ENCODE peak calls at places on chromosomes 11 and 22, in five cellular contexts. S, Q, Z, B and I are unnamed samples.

GRCh38 chr22:35997438-35997837 is 31.2 kb downstream of the RBFOX2 start:
- DNase-seq in S (no peak), Q (no peak), Z (no peak), B (no peak), I (no peak)

GRCh38 chr11:3942160-3942955 is 86.9 kb downstream of the STIM1 start:
- DNase-seq in S (no peak), Q (no peak), Z (no peak), B (no peak), I (no peak)

GRCh38 chr22:43060213-43060612 is 29.0 kb downstream of the TTLL1 start:
- DNase-seq in S (peak), Q (peak), Z (no peak), B (peak), I (no peak)

GRCh38 chr11:66789097-66789890 is 53.9 kb upstream of the RCE1 start:
- DNase-seq in S (peak), Q (no peak), Z (no peak), B (no peak), I (no peak)

GRCh38 chr11:16098827-16099226 is 257.5 kb downstream of the SOX6 start:
- DNase-seq in S (no peak), Q (no peak), Z (no peak), B (no peak), I (no peak)

GRCh38 chr11:110870816-110871522 is 158.7 kb upstream of the ARHGAP20 start:
- DNase-seq in S (no peak), Q (no peak), Z (no peak), B (no peak), I (no peak)

GRCh38 chr11:14386895-14387480 is 28.0 kb upstream of the RRAS2 start:
- DNase-seq in S (no peak), Q (no peak), Z (peak), B (no peak), I (peak)

GRCh38 chr11:107818491-107818890 is 40.1 kb downstream of the SLC35F2 start:
- DNase-seq in S (no peak), Q (no peak), Z (no peak), B (no peak), I (no peak)

GRCh38 chr11:25859776-25860175 is 472.2 kb upstream of the ANO3 start:
- DNase-seq in S (no peak), Q (no peak), Z (no peak), B (no peak), I (no peak)

GRCh38 chr11:119782673-119783072 is 53.7 kb upstream of the NECTIN1 start:
- DNase-seq in S (no peak), Q (peak), Z (no peak), B (peak), I (no peak)

GRCh38 chr11:117506856-117507425 is 179.3 kb downstream of the CEP164 start:
- DNase-seq in S (no peak), Q (no peak), Z (no peak), B (no peak), I (no peak)

GRCh38 chr22:38761202-38762162 is 5.7 kb upstream of the SUN2 start:
- DNase-seq in S (peak), Q (no peak), Z (no peak), B (no peak), I (no peak)

GRCh38 chr11:103327721-103328120 is 218.5 kb downstream of the DYNC2H1 start:
- DNase-seq in S (no peak), Q (no peak), Z (no peak), B (no peak), I (no peak)

GRCh38 chr11:47980093-47980906 is at the start of gene PTPRJ:
- DNase-seq in S (peak), Q (peak), Z (peak), B (peak), I (peak)

GRCh38 chr11:1198766-1199688 is 23.8 kb upstream of the MUC5B start:
- DNase-seq in S (no peak), Q (peak), Z (no peak), B (peak), I (no peak)

GRCh38 chr11:43830928-43831440 is 49.6 kb upstream of the ALKBH3 start:
- DNase-seq in S (peak), Q (no peak), Z (no peak), B (peak), I (no peak)

GRCh38 chr11:126929186-126930085 is 71.1 kb downstream of the KIRREL3 start:
- DNase-seq in S (no peak), Q (no peak), Z (no peak), B (no peak), I (no peak)

GRCh38 chr22:29142116-29142515 is 63.6 kb upstream of the EMID1 start:
- DNase-seq in S (no peak), Q (no peak), Z (no peak), B (no peak), I (no peak)

GRCh38 chr11:2943711-2944118 is 14.5 kb upstream of the PHLDA2 start:
- DNase-seq in S (no peak), Q (peak), Z (no peak), B (peak), I (no peak)

GRCh38 chr11:2772544-2773031 is 72.8 kb upstream of the KCNQ1OT1 start:
- DNase-seq in S (peak), Q (peak), Z (no peak), B (no peak), I (no peak)

GRCh38 chr11:80637011-80637410 is 1196.2 kb upstream of the TENM4 start:
- DNase-seq in S (no peak), Q (no peak), Z (no peak), B (no peak), I (no peak)

DNA sequence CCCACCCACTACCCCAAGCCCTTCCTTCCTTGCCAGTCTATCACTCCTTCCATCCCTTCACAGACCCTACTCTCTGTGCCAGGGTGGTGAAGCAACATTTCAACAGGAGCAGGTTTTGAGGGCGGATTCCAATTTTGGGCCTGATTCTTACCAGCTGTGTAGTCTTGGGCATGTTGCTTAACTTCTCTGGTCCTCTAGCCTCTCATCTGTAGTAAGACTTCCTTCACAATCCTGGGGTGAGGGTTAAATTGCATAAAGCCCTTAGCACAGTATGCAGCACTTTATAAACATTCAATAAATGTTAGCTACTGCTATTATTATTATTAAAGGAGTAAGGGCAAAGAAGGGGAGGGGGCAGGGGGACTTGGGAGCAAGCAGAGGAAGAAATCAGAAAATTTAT is 5.0 kb upstream of the RNF185 start:
- DNase-seq in S (no peak), Q (no peak), Z (no peak), B (no peak), I (no peak)
- H3K27ac ChIP-seq in S (no peak), Q (peak), Z (no peak), B (peak), I (no peak)

GRCh38 chr11:73152861-73153483 is 10.9 kb upstream of the FCHSD2 start:
- DNase-seq in S (peak), Q (no peak), Z (no peak), B (no peak), I (no peak)

GRCh38 chr11:73149105-73149504 is 7.0 kb upstream of the FCHSD2 start:
- DNase-seq in S (no peak), Q (no peak), Z (no peak), B (no peak), I (no peak)

GRCh38 chr11:73154178-73154577 is 12.1 kb upstream of the FCHSD2 start:
- DNase-seq in S (no peak), Q (no peak), Z (no peak), B (peak), I (no peak)

GRCh38 chr11:73151371-73151870 is 9.3 kb upstream of the FCHSD2 start:
- DNase-seq in S (no peak), Q (no peak), Z (no peak), B (no peak), I (no peak)

DNA sequence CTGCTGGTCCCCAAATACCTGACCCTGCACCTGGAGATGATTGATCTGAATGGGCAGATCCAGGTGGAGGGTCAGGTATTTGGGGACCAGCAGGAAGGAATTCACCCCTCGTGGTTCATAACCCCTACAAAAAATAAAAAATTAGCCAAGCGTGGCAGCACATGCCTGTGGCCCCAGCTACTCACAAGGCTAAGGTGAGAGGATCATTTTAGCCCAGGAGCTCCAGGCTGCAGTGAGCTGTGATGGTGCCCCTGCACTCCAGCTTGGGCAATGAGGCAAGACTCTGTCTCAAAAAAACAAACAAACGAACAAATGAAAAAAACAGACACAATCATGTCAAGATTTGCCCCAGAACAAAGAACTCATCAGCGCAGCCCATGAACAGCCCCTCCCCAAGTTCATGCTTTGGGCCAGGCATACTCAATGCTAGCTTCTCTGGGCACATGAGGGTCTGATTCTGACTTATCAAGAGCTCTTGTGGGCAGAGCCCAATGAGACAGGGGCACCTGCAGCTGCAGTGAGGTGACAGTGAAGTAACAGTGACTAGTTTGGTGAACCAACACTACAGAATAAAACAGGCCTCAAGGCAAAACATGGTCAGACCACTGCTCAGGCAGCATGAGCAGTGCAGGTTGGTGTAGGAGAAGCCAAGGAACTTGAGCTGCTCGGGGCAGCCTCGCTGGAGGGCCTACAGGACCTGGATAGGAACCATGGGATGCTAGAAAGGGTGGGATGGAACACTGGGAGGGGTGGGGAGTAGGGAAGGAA is 10.2 kb upstream of the FCHSD2 start:
- DNase-seq in S (no peak), Q (no peak), Z (no peak), B (no peak), I (no peak)
- H3K27ac ChIP-seq in S (no peak), Q (no peak), Z (no peak), B (no peak), I (no peak)

GRCh38 chr22:33971561-33971961 is 51.3 kb upstream of the LARGE1 start:
- DNase-seq in S (no peak), Q (no peak), Z (peak), B (no peak), I (no peak)
- H3K27ac ChIP-seq in S (no peak), Q (no peak), Z (no peak), B (no peak), I (peak)

DNA sequence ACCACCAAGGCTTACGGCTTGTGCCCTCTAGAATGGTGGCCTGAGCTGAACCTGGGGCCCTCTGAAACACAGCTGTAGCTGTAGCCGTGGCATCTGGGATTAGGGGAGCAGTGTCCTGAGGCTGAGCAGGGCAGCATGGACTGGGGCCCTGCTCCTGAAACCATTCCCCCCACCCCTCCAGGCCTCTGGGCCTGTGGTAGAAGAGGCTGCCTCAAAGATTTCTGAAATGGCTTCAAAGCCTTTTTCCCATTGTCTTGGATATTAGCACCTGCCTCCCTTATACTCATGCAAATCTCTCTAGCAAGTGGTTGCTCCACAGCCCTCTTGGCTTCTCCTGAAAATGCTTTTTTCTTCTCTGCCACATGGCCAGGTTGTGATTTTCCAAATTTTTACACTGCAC is 106.9 kb downstream of the CTNND1 start:
- DNase-seq in S (no peak), Q (no peak), Z (no peak), B (no peak), I (no peak)
- H3K27ac ChIP-seq in S (no peak), Q (no peak), Z (no peak), B (no peak), I (no peak)

GRCh38 chr11:125380756-125381445 is 115.2 kb downstream of the FEZ1 start:
- DNase-seq in S (no peak), Q (no peak), Z (no peak), B (no peak), I (no peak)
- H3K27ac ChIP-seq in S (no peak), Q (no peak), Z (peak), B (no peak), I (no peak)

GRCh38 chr11:64850979-64851567 is 6.6 kb upstream of the CDC42BPG start:
- DNase-seq in S (no peak), Q (no peak), Z (no peak), B (no peak), I (no peak)

GRCh38 chr11:64852804-64853520 is 8.5 kb upstream of the CDC42BPG start:
- DNase-seq in S (no peak), Q (no peak), Z (no peak), B (no peak), I (no peak)

GRCh38 chr11:64853709-64854108 is 9.3 kb upstream of the CDC42BPG start:
- DNase-seq in S (no peak), Q (no peak), Z (no peak), B (no peak), I (no peak)

GRCh38 chr11:64849600-64850356 is 5.3 kb upstream of the CDC42BPG start:
- DNase-seq in S (no peak), Q (no peak), Z (no peak), B (no peak), I (no peak)

DNA sequence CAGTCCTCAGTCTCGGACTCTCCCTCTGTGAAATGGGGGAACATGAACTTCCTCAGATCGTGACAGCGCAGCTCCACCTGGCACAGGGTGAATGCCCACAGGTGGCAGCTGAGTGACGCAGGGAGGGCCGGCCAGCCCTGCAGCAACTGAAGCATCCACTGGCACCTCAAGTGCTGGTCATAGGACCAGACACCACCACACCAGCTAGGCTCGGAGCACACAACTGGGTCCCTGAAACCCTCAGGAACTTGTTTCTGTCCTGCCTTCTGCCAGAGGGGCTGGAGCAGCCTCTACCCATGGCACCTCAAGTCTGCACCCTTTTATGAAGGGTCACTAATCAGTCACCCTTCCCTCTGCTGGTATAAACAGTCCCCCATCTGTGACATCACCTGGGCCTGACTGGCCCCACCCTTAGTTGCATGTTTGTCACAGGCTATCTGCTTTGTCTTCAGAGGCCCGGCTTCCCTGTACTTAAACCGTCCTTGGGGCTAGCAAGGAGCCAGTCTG is 7.4 kb upstream of the CDC42BPG start:
- DNase-seq in S (no peak), Q (no peak), Z (no peak), B (no peak), I (no peak)
- H3K27ac ChIP-seq in S (no peak), Q (peak), Z (no peak), B (no peak), I (no peak)

GRCh38 chr11:65110354-65110861 is 1.3 kb upstream of the TM7SF2 start:
- DNase-seq in S (peak), Q (peak), Z (peak), B (peak), I (peak)

GRCh38 chr11:65111159-65111536 is 524 bp upstream of the TM7SF2 start:
- DNase-seq in S (no peak), Q (no peak), Z (no peak), B (no peak), I (no peak)

GRCh38 chr11:65112551-65113360 is 1.1 kb downstream of the TM7SF2 start:
- DNase-seq in S (peak), Q (peak), Z (peak), B (peak), I (peak)

GRCh38 chr11:65112226-65112550 is 516 bp downstream of the TM7SF2 start:
- DNase-seq in S (no peak), Q (no peak), Z (no peak), B (no peak), I (no peak)

DNA sequence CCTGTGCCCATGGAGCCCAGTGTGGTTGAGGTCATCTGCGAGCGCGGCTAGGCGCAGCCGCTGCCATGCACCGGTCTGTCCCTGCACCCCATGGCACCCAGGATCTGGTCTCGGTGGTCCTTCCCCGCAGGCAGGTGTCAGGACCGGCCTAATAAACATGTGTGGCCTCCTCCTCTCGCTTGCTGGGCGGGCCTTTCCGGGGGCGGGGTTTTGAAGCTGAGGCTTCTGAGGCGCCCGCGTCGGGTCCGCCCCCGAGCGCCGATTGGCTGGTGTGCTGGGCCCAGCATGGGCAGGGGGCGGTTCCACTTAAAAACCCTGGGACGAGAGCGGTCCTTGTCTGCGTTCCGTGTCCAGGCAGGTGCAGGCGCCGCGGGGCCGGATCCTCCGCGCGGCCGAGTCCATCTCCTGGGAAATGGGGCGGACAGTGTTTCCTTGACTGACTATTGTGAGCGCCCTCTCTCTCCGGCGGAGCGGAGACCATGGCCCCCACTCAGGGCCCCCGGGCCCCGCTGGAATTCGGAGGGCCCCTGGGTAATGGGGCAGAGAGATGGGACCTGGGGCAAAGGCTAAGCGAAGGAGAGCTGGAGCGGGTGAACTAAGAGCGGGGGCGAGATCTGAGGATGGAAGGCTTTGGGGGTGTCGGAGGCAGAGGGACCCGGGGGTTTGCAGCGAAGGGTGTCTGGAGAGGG is at the start of gene TM7SF2:
- DNase-seq in S (peak), Q (peak), Z (peak), B (peak), I (peak)
- H3K27ac ChIP-seq in S (no peak), Q (peak), Z (peak), B (peak), I (peak)